ENCODE peak calls at places on chromosome 5, in eight cellular contexts. F is GM06990, V is cardiac fibroblast, G is ovary, A is neural progenitor cell, S is foreskin fibroblast, B is transverse colon, W is Peyer's patch. Y is an unnamed sample.

GRCh38 chr5:173895766-173896165 is 7.6 kb downstream of the CPEB4 start:
- DNase-seq in F (no peak), V (no peak), G (no peak), A (no peak), S (no peak), B (no peak), W (no peak), Y (no peak)

GRCh38 chr5:33233013-33233463 is 207.7 kb upstream of the TARS1 start:
- DNase-seq in F (no peak), V (no peak), G (no peak), A (no peak), S (no peak), B (no peak), W (no peak), Y (no peak)

GRCh38 chr5:172769598-172770373 is 1.2 kb downstream of the DUSP1 start:
- DNase-seq in F (no peak), V (peak), G (peak), A (peak), S (no peak), B (peak), W (peak), Y (no peak)

GRCh38 chr5:55427157-55427556 is 107.6 kb downstream of the PLPP1 start:
- DNase-seq in F (no peak), V (peak), G (no peak), A (no peak), S (peak), B (no peak), W (no peak), Y (no peak)

GRCh38 chr5:82513739-82514138 is 235.6 kb upstream of the RPS23 start:
- DNase-seq in F (no peak), V (no peak), G (no peak), A (peak), S (no peak), B (no peak), W (no peak), Y (peak)

GRCh38 chr5:173891367-173891766 is 3.2 kb downstream of the CPEB4 start:
- DNase-seq in F (no peak), V (no peak), G (no peak), A (no peak), S (no peak), B (no peak), W (no peak), Y (no peak)

GRCh38 chr5:71471193-71471592 is 15.7 kb downstream of the BDP1 start:
- DNase-seq in F (no peak), V (peak), G (no peak), A (no peak), S (no peak), B (no peak), W (no peak), Y (no peak)

GRCh38 chr5:178544166-178544834 is 45.9 kb downstream of the COL23A1 start:
- DNase-seq in F (no peak), V (no peak), G (no peak), A (no peak), S (no peak), B (no peak), W (no peak), Y (no peak)

GRCh38 chr5:171867786-171868185 is 82.2 kb downstream of the SMIM23 start:
- DNase-seq in F (no peak), V (peak), G (no peak), A (no peak), S (peak), B (no peak), W (no peak), Y (no peak)

GRCh38 chr5:160237571-160238093 is 8.3 kb downstream of the FABP6 start:
- DNase-seq in F (no peak), V (no peak), G (no peak), A (no peak), S (no peak), B (no peak), W (no peak), Y (no peak)

GRCh38 chr5:150398432-150399157 is 14.1 kb downstream of the CD74 start:
- DNase-seq in F (peak), V (no peak), G (no peak), A (no peak), S (no peak), B (peak), W (peak), Y (no peak)
- TF ChIP-seq CTCF in F (peak), V (peak), G (no peak), A (no peak), S (no peak), B (peak), W (peak), Y (peak)

DNA sequence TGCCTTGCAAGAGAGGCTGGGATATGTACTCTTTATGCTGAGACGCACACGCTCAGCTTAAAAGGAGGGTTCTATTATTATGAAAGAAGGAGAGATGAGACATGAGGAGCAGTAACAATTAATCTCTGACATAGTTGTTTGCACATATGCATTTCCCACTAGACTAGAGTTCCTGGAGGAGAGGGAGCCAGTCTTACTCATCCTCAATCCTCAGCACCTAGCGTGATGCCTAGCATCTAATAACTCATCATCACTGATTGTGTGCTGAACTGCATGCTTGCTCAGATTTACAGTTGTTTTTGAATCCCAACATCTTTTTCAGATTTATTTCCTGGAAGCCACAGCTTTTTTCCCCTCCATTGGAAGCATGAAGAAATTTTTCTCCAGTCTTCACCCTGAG is 35.5 kb downstream of the GCNT4 start:
- DNase-seq in F (no peak), V (no peak), G (no peak), A (no peak), S (no peak), B (no peak), W (no peak), Y (no peak)
- TF ChIP-seq CTCF in F (no peak), V (no peak), G (no peak), A (no peak), S (no peak), B (no peak), W (no peak), Y (no peak)

GRCh38 chr5:44605926-44606325 is 202.8 kb upstream of the MRPS30 start:
- DNase-seq in F (no peak), V (no peak), G (no peak), A (no peak), S (no peak), B (no peak), W (no peak), Y (no peak)

GRCh38 chr5:44603496-44604272 is 205.1 kb upstream of the MRPS30 start:
- DNase-seq in F (no peak), V (no peak), G (no peak), A (peak), S (no peak), B (no peak), W (no peak), Y (peak)
- TF ChIP-seq CTCF in F (no peak), V (no peak), G (no peak), A (peak), S (no peak), B (no peak), W (no peak), Y (no peak)

DNA sequence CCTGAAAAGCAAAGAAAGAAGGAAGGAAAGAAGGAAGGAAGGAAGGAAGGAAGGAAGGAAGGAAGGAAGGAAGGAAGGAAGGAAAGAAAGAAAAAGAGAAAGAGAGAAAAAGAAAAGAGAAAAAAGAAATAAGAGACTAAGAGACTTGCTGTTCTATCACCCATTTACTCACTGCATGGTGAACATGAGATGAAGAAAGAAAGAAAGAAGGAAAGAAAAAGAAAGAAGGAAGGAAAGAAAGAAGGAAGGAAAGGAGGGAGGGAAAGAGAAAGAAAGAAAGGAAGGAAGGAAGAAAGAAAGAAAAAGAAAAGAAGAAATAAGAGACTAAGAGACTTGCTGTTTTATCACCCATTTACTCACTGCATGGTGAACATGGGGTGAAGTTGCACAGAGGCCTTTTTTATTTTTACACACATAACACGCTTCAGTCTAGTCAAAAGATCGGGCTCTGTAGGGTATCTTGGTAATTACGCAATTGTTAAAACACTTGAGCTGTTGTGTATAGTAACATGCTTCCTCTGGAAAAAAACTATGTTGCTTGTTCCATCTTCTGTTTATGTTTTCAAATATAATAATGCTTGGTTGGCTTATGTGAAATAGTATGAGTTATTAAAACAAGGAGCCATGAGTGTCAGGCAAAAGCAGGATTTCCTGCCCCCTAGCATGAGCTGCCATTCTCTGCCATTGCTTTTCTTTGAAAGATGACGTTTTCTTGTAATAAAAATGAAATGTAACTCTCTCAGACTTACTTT is 119.3 kb upstream of the ZNF608 start:
- DNase-seq in F (no peak), V (peak), G (no peak), A (no peak), S (peak), B (no peak), W (no peak), Y (no peak)
- TF ChIP-seq CTCF in F (no peak), V (no peak), G (no peak), A (no peak), S (no peak), B (no peak), W (no peak), Y (no peak)